ENCODE peak calls at places on chromosomes 4 and X, in four cellular contexts. One of them, this sample, is unnamed.

GRCh38 chr4:185470503-185471195 is 884 bp downstream of the CCDC110 start:
- DNase-seq in transverse colon: peak; percentile 73
- DNase-seq in tibial artery: peak; percentile 60
- DNase-seq in fibroblast of lung: peak; percentile 10
- DNase-seq in this sample: peak; percentile 74

GRCh38 chrX:151680805-151681204 is 14.5 kb upstream of the PRRG3 start:
- DNase-seq in transverse colon: peak; percentile 57
- DNase-seq in tibial artery: no peak
- DNase-seq in fibroblast of lung: no peak
- DNase-seq in this sample: no peak

GRCh38 chrX:39972340-39972739 is 125.4 kb downstream of the BCOR start:
- DNase-seq in transverse colon: no peak
- DNase-seq in tibial artery: no peak
- DNase-seq in fibroblast of lung: peak; percentile 80
- DNase-seq in this sample: no peak

GRCh38 chr4:83217721-83218522 is 66.7 kb downstream of the COQ2 start:
- DNase-seq in transverse colon: peak; percentile 47
- DNase-seq in tibial artery: no peak
- DNase-seq in fibroblast of lung: no peak
- DNase-seq in this sample: no peak

GRCh38 chrX:118261136-118261535 is 84.8 kb upstream of the WDR44 start:
- DNase-seq in transverse colon: no peak
- DNase-seq in tibial artery: no peak
- DNase-seq in fibroblast of lung: no peak
- DNase-seq in this sample: no peak

GRCh38 chr4:79298027-79298426 is 27.8 kb downstream of the NAA11 start:
- DNase-seq in transverse colon: no peak
- DNase-seq in tibial artery: no peak
- DNase-seq in fibroblast of lung: no peak
- DNase-seq in this sample: no peak

GRCh38 chr4:153440475-153440874 is 25.7 kb upstream of the TMEM131L start:
- DNase-seq in transverse colon: no peak
- DNase-seq in tibial artery: no peak
- DNase-seq in fibroblast of lung: no peak
- DNase-seq in this sample: no peak

GRCh38 chr4:156945532-156945931 is 26.1 kb downstream of the PDGFC start:
- DNase-seq in transverse colon: no peak
- DNase-seq in tibial artery: no peak
- DNase-seq in fibroblast of lung: peak; percentile 65
- DNase-seq in this sample: no peak

GRCh38 chr4:137000432-137000831 is 531.9 kb downstream of the PCDH18 start:
- DNase-seq in transverse colon: no peak
- DNase-seq in tibial artery: no peak
- DNase-seq in fibroblast of lung: no peak
- DNase-seq in this sample: no peak

GRCh38 chrX:7987160-7987992 is 60.2 kb upstream of the PNPLA4 start:
- DNase-seq in transverse colon: no peak
- DNase-seq in tibial artery: no peak
- DNase-seq in fibroblast of lung: peak; percentile 68
- DNase-seq in this sample: no peak

GRCh38 chr4:147233-147632 is 22.9 kb downstream of the ZNF718 start:
- DNase-seq in transverse colon: no peak
- DNase-seq in tibial artery: no peak
- DNase-seq in fibroblast of lung: no peak
- DNase-seq in this sample: no peak

DNA sequence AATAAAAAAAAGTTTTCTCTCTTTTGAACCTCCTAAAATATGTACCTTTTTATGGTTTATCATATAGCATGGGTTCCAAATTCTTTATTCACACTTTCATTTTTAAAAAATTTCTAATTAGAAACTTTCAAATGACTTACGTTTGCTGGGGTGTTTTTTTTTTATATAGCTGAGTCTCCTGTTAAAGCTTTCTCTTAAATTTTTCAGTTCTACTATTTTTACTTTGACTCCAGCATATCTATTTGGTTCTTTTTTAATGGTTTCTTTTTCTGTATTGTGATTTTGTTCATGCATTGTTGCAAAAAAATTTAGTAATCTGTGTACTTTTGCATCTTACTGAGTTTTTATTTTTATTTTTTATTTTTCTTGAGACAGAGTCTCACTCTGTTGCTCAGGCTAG is 22.3 kb downstream of the ZNF718 start:
- DNase-seq in transverse colon: no peak
- DNase-seq in tibial artery: no peak
- DNase-seq in fibroblast of lung: no peak
- DNase-seq in this sample: no peak
- H3K9me3 ChIP-seq in transverse colon: peaks cover 91% of the 10 kb centered on the region
- H3K9me3 ChIP-seq in tibial artery: peaks cover 7% of the 10 kb centered on the region
- H3K9me3 ChIP-seq in fibroblast of lung: no peaks in the 10 kb centered on the region
- H3K9me3 ChIP-seq in this sample: peaks cover 89% of the 10 kb centered on the region

GRCh38 chr4:114417214-114417613 is 181.4 kb upstream of the UGT8 start:
- DNase-seq in transverse colon: no peak
- DNase-seq in tibial artery: no peak
- DNase-seq in fibroblast of lung: no peak
- DNase-seq in this sample: no peak
- TF ChIP-seq CTCF in transverse colon: no peak
- TF ChIP-seq CTCF in tibial artery: no peak
- TF ChIP-seq CTCF in fibroblast of lung: no peak
- TF ChIP-seq CTCF in this sample: no peak

GRCh38 chrX:117094149-117094548 is 631.4 kb upstream of the CT83 start:
- DNase-seq in transverse colon: no peak
- DNase-seq in tibial artery: no peak
- DNase-seq in fibroblast of lung: no peak
- DNase-seq in this sample: no peak
- H3K9me3 ChIP-seq in transverse colon: no peaks in the 10 kb centered on the region
- H3K9me3 ChIP-seq in tibial artery: no peaks in the 10 kb centered on the region
- H3K9me3 ChIP-seq in fibroblast of lung: no peaks in the 10 kb centered on the region
- H3K9me3 ChIP-seq in this sample: no peaks in the 10 kb centered on the region

DNA sequence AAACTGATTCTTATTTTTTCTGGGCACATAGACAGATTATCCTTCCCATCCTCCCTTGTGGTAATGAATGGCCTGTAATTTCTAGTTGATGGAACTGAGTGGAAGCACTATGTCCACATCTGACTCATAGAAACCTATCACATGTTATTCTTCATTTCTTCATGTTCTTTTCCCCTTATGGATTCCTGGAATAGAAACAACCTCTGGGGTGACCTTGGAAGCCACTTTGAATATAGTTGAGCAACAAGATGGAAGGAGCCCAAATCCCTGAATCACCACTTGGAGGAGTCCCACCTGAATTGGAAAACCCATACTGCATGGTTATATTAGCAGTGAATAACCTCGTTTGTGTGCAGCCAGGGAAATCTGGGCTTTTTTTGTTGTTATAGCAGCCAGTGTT is 137.8 kb downstream of the MID1IP1 start:
- DNase-seq in transverse colon: no peak
- DNase-seq in tibial artery: peak; percentile 44
- DNase-seq in fibroblast of lung: peak; percentile 68
- DNase-seq in this sample: no peak
- TF ChIP-seq CTCF in transverse colon: no peak
- TF ChIP-seq CTCF in tibial artery: peak; percentile 16
- TF ChIP-seq CTCF in fibroblast of lung: no peak
- TF ChIP-seq CTCF in this sample: no peak

DNA sequence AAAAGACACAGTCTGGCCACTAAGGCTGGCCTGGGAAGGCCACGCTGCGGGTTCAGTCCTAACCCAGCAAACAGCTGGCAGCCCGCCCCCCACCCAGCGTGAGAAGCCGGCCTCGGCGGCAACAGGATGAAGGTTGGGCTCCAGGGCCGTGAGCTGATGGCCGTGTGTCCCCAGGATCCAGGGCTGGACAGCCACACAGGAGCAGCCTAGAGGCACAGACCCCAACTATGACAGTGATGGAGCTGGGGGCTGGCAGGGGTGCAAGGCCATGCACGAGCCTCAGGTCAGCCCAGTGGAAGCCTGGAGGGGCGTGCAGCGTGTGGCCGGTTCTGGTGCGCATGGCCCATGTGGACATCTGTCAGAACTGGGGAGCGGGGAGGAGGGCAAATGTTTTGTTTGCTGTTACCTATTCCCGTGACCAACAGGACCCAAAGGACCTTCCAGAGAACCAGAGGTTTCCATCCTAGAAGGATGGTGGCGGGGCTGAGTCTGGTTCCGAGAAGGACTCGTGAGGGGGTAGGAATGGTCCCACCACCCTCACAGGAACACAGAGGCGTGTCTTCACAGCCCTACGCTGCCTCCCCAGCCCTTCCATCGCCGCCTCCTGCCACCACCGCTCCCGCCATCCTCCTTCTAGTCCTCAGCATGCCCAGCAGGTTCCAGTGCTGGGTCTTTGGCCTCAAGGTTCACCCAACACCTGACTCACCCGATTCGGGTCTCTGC is 46.5 kb downstream of the ZFYVE28 start:
- DNase-seq in transverse colon: no peak
- DNase-seq in tibial artery: no peak
- DNase-seq in fibroblast of lung: no peak
- DNase-seq in this sample: no peak
- H3K9me3 ChIP-seq in transverse colon: peaks cover 5% of the 10 kb centered on the region
- H3K9me3 ChIP-seq in tibial artery: no peaks in the 10 kb centered on the region
- H3K9me3 ChIP-seq in fibroblast of lung: no peaks in the 10 kb centered on the region
- H3K9me3 ChIP-seq in this sample: peaks cover 5% of the 10 kb centered on the region

GRCh38 chr4:100061835-100062234 is 111.8 kb upstream of the H2AZ1 start:
- DNase-seq in transverse colon: no peak
- DNase-seq in tibial artery: no peak
- DNase-seq in fibroblast of lung: peak; percentile 23
- DNase-seq in this sample: no peak

GRCh38 chr4:100062921-100063320 is 112.8 kb upstream of the H2AZ1 start:
- DNase-seq in transverse colon: no peak
- DNase-seq in tibial artery: no peak
- DNase-seq in fibroblast of lung: peak; percentile 33
- DNase-seq in this sample: no peak

GRCh38 chr4:100060765-100061416 is 110.8 kb upstream of the H2AZ1 start:
- DNase-seq in transverse colon: no peak
- DNase-seq in tibial artery: no peak
- DNase-seq in fibroblast of lung: no peak
- DNase-seq in this sample: no peak

GRCh38 chr4:100059467-100059866 is 109.4 kb upstream of the H2AZ1 start:
- DNase-seq in transverse colon: no peak
- DNase-seq in tibial artery: no peak
- DNase-seq in fibroblast of lung: no peak
- DNase-seq in this sample: no peak

GRCh38 chr4:100063355-100063754 is 113.3 kb upstream of the H2AZ1 start:
- DNase-seq in transverse colon: no peak
- DNase-seq in tibial artery: no peak
- DNase-seq in fibroblast of lung: no peak
- DNase-seq in this sample: no peak
- TF ChIP-seq CTCF in transverse colon: no peak
- TF ChIP-seq CTCF in tibial artery: no peak
- TF ChIP-seq CTCF in fibroblast of lung: no peak
- TF ChIP-seq CTCF in this sample: no peak

GRCh38 chr4:6107114-6107791 is 89.0 kb upstream of the C4orf50 start:
- DNase-seq in transverse colon: no peak
- DNase-seq in tibial artery: peak; percentile 10
- DNase-seq in fibroblast of lung: no peak
- DNase-seq in this sample: no peak
- H3K9me3 ChIP-seq in transverse colon: no peaks in the 10 kb centered on the region
- H3K9me3 ChIP-seq in tibial artery: no peaks in the 10 kb centered on the region
- H3K9me3 ChIP-seq in fibroblast of lung: no peaks in the 10 kb centered on the region
- H3K9me3 ChIP-seq in this sample: no peaks in the 10 kb centered on the region